ENCODE peak calls at places on chromosomes 4 and X, in five cellular contexts. G is HCT116, O is upper lobe of left lung, X is K562, N is Panc1. C is an unnamed sample.

GRCh38 chr4:104457308-104457981 is 37.2 kb downstream of the CXXC4 start:
- ATAC-seq in G (no peak), O (no peak), X (no peak), N (no peak), C (no peak)

GRCh38 chr4:78762529-78762928 is 13.6 kb upstream of the BMP2K start:
- ATAC-seq in G (no peak), O (no peak), X (no peak), N (no peak), C (no peak)

GRCh38 chr4:94957030-94957429 is 199.3 kb downstream of the BMPR1B start:
- ATAC-seq in G (no peak), O (no peak), X (no peak), N (no peak), C (no peak)

GRCh38 chr4:142285222-142285583 is 560.9 kb downstream of the INPP4B start:
- ATAC-seq in G (no peak), O (no peak), X (no peak), N (no peak), C (no peak)

GRCh38 chr4:103303011-103303410 is 104.9 kb upstream of the CENPE start:
- ATAC-seq in G (no peak), O (no peak), X (no peak), N (no peak), C (no peak)

GRCh38 chr4:134201216-134202098 is at the start of gene PABPC4L:
- ATAC-seq in G (no peak), O (peak), X (peak), N (no peak), C (peak)

GRCh38 chr4:155675709-155676429 is 9.2 kb downstream of the GUCY1A1 start:
- ATAC-seq in G (no peak), O (no peak), X (no peak), N (no peak), C (peak)

GRCh38 chrX:40172169-40172979 is 74.6 kb upstream of the BCOR start:
- ATAC-seq in G (no peak), O (no peak), X (peak), N (peak), C (peak)

GRCh38 chr4:181504846-181505374 is 738.3 kb upstream of the TENM3 start:
- ATAC-seq in G (no peak), O (no peak), X (no peak), N (no peak), C (no peak)

GRCh38 chrX:13167444-13168207 is 123.2 kb upstream of the FAM9C start:
- ATAC-seq in G (no peak), O (no peak), X (no peak), N (no peak), C (peak)

GRCh38 chr4:48565362-48566083 is 75.5 kb downstream of the ZAR1 start:
- ATAC-seq in G (no peak), O (no peak), X (no peak), N (no peak), C (no peak)

GRCh38 chrX:131288738-131289511 is at the start of gene IGSF1:
- ATAC-seq in G (no peak), O (no peak), X (peak), N (peak), C (peak)

GRCh38 chr4:93409035-93409434 is 419.5 kb upstream of the ATOH1 start:
- ATAC-seq in G (peak), O (no peak), X (no peak), N (no peak), C (no peak)

GRCh38 chr4:102022343-102022742 is 231.8 kb downstream of the BANK1 start:
- ATAC-seq in G (no peak), O (no peak), X (no peak), N (no peak), C (no peak)

GRCh38 chr4:17504081-17504480 is 7.8 kb downstream of the QDPR start:
- ATAC-seq in G (no peak), O (no peak), X (no peak), N (no peak), C (no peak)

GRCh38 chr4:7637971-7638370 is 203.2 kb upstream of the PSAPL1 start:
- ATAC-seq in G (no peak), O (no peak), X (no peak), N (no peak), C (no peak)

GRCh38 chr4:56979674-56980073 is 978 bp downstream of the POLR2B start:
- ATAC-seq in G (no peak), O (no peak), X (peak), N (no peak), C (no peak)

GRCh38 chr4:169268951-169269781 is 1.6 kb downstream of the SH3RF1 start:
- ATAC-seq in G (no peak), O (no peak), X (no peak), N (peak), C (no peak)

GRCh38 chr4:133498149-133498548 is 349.1 kb downstream of the PCDH10 start:
- ATAC-seq in G (no peak), O (no peak), X (no peak), N (no peak), C (no peak)

GRCh38 chr4:15197005-15197404 is 194.7 kb downstream of the CPEB2 start:
- ATAC-seq in G (peak), O (peak), X (peak), N (no peak), C (no peak)

GRCh38 chr4:48297447-48297846 is 27.8 kb upstream of the TEC start:
- ATAC-seq in G (no peak), O (no peak), X (peak), N (no peak), C (no peak)

GRCh38 chrX:68808686-68809357 is 20.0 kb upstream of the EFNB1 start:
- ATAC-seq in G (peak), O (peak), X (peak), N (peak), C (peak)

GRCh38 chr4:17770845-17771244 is 10.6 kb downstream of the FAM184B start:
- ATAC-seq in G (no peak), O (no peak), X (no peak), N (no peak), C (no peak)

GRCh38 chr4:112523008-112523440 is 7.0 kb upstream of the NEUROG2 start:
- ATAC-seq in G (no peak), O (no peak), X (peak), N (no peak), C (no peak)

GRCh38 chrX:119417842-119418241 is 18.7 kb downstream of the SLC25A43 start:
- ATAC-seq in G (no peak), O (no peak), X (peak), N (peak), C (no peak)

GRCh38 chr4:26131053-26131452 is 189.8 kb upstream of the RBPJ start:
- ATAC-seq in G (no peak), O (no peak), X (no peak), N (no peak), C (no peak)

GRCh38 chr4:95478679-95479078 is 70.1 kb downstream of the UNC5C start:
- ATAC-seq in G (no peak), O (no peak), X (no peak), N (no peak), C (no peak)

GRCh38 chr4:73653695-73654106 is 33.5 kb upstream of the RASSF6 start:
- ATAC-seq in G (peak), O (peak), X (peak), N (no peak), C (peak)

GRCh38 chrX:72467171-72467570 is 105.5 kb downstream of the HDAC8 start:
- ATAC-seq in G (no peak), O (no peak), X (no peak), N (no peak), C (no peak)

GRCh38 chr4:105586638-105587328 is 34.4 kb downstream of the ARHGEF38 start:
- ATAC-seq in G (no peak), O (peak), X (no peak), N (no peak), C (no peak)

GRCh38 chr4:119087121-119087520 is 48.5 kb upstream of the MYOZ2 start:
- ATAC-seq in G (no peak), O (no peak), X (no peak), N (no peak), C (no peak)

GRCh38 chrX:133685806-133686205 is 270.5 kb upstream of the GPC4 start:
- ATAC-seq in G (no peak), O (no peak), X (no peak), N (no peak), C (no peak)

GRCh38 chrX:20515841-20516461 is 249.2 kb upstream of the RPS6KA3 start:
- ATAC-seq in G (peak), O (peak), X (no peak), N (no peak), C (no peak)

GRCh38 chr4:54120517-54120916 is 20.6 kb downstream of the GSX2 start:
- ATAC-seq in G (no peak), O (no peak), X (no peak), N (no peak), C (no peak)

GRCh38 chrX:20412871-20413486 is 146.3 kb upstream of the RPS6KA3 start:
- ATAC-seq in G (no peak), O (no peak), X (no peak), N (no peak), C (peak)

GRCh38 chr4:105059337-105059736 is 87.3 kb upstream of the TET2 start:
- ATAC-seq in G (no peak), O (no peak), X (no peak), N (no peak), C (no peak)

GRCh38 chrX:2145672-2146412 is 354.9 kb downstream of the DHRSX start:
- ATAC-seq in G (no peak), O (no peak), X (no peak), N (no peak), C (no peak)

GRCh38 chrX:103428525-103428924 is 52.2 kb downstream of the BEX3 start:
- ATAC-seq in G (no peak), O (no peak), X (no peak), N (no peak), C (no peak)

GRCh38 chrX:48696301-48697181 is at the start of gene SUV39H1:
- ATAC-seq in G (peak), O (peak), X (peak), N (peak), C (peak)
- TF ChIP-seq POLR2AphosphoS5 in G (peak), O (peak), X (peak), N (peak), C (peak)

GRCh38 chr4:84964995-84965557 is 1.4 kb downstream of the WDFY3 start:
- ATAC-seq in G (no peak), O (no peak), X (no peak), N (no peak), C (no peak)
- H3K4me3 ChIP-seq in G (peak), O (peak), X (peak), N (peak), C (peak)

DNA sequence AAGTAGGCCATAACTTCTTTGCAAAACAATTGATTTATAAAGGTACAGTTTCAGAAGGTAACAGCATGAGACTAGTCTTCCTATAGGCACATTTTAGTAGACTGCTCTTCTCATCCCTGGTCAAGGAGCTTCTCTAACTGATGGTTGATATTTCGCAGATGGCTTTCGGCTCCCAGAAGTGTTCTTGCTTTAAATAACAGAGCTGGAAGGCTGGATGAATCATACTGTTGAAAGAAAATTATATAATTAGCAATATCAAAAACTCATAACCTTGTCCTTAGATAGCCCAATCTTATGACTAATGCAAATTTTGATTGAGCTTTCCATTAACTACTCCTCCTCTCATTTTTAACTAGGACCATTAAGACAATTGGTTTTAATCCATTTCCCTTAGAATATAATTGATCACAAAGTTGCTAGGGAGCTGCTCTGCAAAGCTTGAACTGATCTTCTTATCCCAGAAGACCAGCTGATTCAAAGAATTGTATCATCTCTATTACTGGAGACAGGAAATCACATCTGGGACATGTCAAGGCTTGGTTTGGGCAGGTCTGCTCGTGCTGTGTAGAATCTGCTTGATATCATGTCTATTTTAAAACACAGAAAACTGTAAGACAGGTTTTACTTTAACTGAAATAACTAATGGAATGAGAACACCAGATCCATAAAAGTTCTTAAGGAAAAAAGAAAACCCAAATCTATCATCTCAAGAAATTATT is 38.6 kb downstream of the CENPU start:
- ATAC-seq in G (no peak), O (no peak), X (no peak), N (no peak), C (no peak)
- TF ChIP-seq POLR2AphosphoS5 in G (no peak), O (no peak), X (no peak), N (no peak), C (peak)

DNA sequence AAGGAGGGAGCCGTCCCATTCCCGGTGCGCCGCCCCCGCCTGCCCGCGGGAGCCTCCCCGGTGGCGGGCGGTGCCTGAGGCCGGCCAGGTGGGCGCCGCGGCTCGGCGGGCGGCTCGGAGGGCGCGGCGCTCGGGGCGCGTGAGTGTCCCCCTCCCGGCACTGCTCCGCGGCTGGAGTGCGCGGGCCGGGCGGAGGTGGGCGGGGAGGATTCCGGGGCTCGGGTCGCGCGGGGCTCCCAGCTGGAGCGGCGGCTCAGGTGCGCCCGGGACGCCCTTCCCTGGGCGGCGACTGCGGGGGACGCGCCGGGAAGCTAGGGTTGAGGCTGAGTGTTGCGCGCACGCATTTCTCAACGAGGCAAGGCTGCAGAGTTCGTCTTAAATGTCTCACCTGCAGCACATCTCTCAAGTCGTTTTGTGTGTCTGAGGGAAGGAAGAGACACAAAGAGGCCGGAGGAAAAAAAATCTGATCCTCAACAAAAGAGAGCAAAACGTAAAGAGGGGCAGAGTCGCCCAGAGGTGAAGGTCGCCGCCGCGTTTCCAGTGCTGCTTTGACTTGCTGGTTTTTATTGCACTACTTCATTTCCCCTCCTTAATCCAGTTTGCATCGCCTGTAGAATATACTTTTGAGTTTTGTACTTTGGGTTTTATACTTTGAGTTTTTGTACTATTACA is 106.7 kb upstream of the STOX2 start:
- ATAC-seq in G (peak), O (no peak), X (no peak), N (peak), C (no peak)
- H3K4me3 ChIP-seq in G (peak), O (peak), X (no peak), N (peak), C (peak)

DNA sequence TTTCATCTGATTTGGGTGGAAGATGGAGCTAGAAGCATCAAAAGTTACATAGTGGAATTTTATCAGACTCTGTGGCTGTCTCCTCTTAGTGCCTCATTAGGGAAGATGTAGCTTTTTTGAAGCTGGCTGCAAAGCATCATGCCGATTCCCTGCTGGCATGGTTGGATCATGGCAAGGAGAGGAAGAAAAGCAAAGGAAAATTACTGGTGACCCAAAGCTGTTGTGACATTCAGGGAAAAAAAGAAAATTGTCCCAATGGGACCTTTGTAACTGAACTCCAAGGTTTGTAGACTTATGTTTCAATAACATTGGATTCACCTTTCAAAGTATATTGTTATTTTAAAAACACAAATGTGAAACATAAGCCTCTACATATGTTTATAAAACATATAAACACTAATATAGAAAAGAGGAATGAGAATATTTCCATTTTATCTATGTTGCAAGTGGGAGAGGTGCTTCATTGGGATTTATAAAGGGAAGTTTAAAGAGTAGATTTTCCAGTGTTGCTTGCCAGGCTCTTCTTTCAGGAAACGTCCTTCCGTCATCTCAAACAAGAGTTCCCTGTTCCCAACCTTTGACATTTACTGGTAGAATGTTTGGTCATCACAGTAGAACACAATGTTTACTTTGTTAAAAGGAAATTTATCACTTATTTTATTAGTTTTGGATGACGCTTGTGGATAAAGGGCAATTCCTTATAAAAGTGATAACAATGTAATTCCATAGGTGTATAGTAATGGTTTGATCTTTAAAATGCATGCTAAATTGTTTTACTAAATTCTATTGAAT is 190.1 kb upstream of the GPRIN3 start:
- ATAC-seq in G (no peak), O (no peak), X (no peak), N (no peak), C (peak)
- TF ChIP-seq POLR2AphosphoS5 in G (no peak), O (no peak), X (no peak), N (no peak), C (no peak)

GRCh38 chr4:3833326-3833989 is 67.3 kb downstream of the ADRA2C start:
- ATAC-seq in G (no peak), O (no peak), X (no peak), N (no peak), C (no peak)
- H3K4me3 ChIP-seq in G (no peak), O (no peak), X (no peak), N (no peak), C (no peak)